ENCODE peak calls at places on chromosomes 16 and 17, in seven cellular contexts. R is astrocyte of the hippocampus; C is activated gamma-delta T cell treated with anti-CD3 and anti-CD28 coated beads, Interleukin-2, amount 50 U/mL, for 16 hours; L is NCI-H2107; V is KG1; W is stimulated activated CD4-positive, alpha-beta T cell treated with anti-CD3 and anti-CD28 coated beads, Interleukin-15, amount 100 ng/mL, for 1 hour; U is NCI-H1092 treated with DMSO at 0.1 percent for 48 hours. F is an unnamed sample.

GRCh38 chr16:85253127-85253941 is 141.1 kb upstream of the CIBAR2 start:
- DNase-seq in R (peak), C (peak), L (no peak), V (peak), W (peak), U (peak), F (peak)

GRCh38 chr17:1713878-1714487 is 3.8 kb upstream of the TLCD2 start:
- DNase-seq in R (peak), C (no peak), L (no peak), V (no peak), W (no peak), U (peak), F (no peak)

GRCh38 chr16:83027973-83028372 is 401.2 kb downstream of the CDH13 start:
- DNase-seq in R (no peak), C (no peak), L (no peak), V (no peak), W (no peak), U (no peak), F (no peak)

GRCh38 chr17:78147315-78147998 is 1.3 kb downstream of the C17orf99 start:
- DNase-seq in R (no peak), C (no peak), L (no peak), V (no peak), W (no peak), U (no peak), F (no peak)

GRCh38 chr17:74002241-74002640 is 201.2 kb upstream of the RPL38 start:
- DNase-seq in R (no peak), C (no peak), L (no peak), V (no peak), W (no peak), U (no peak), F (no peak)

GRCh38 chr16:30724641-30725464 is 23.4 kb upstream of the PHKG2 start:
- DNase-seq in R (no peak), C (no peak), L (no peak), V (no peak), W (no peak), U (no peak), F (no peak)

GRCh38 chr16:30926333-30926811 is 3.0 kb downstream of the FBXL19 start:
- DNase-seq in R (no peak), C (no peak), L (no peak), V (no peak), W (no peak), U (no peak), F (no peak)

GRCh38 chr17:13538841-13539411 is 62.8 kb downstream of the HS3ST3A1 start:
- DNase-seq in R (peak), C (no peak), L (no peak), V (no peak), W (no peak), U (no peak), F (no peak)

GRCh38 chr17:47315451-47316266 is 8.1 kb upstream of the EFCAB13 start:
- DNase-seq in R (peak), C (no peak), L (peak), V (peak), W (no peak), U (peak), F (no peak)

F was measured in activated T-helper 1 cell treated with anti-CD3 and anti-CD28 coated beads, Interleukin-2, amount 50 U/mL, for 16 hours.